ENCODE peak calls at places on chromosomes 12 and 14, in seven cellular contexts. One of them, this sample, is unnamed.
A peak's percentile ranks its signal among the peaks of the same experiment; 100 is the strongest.

GRCh38 chr12:122096591-122097149 is 18.1 kb downstream of the MLXIP start:
- DNase-seq in mucosa of gallbladder: no peak
- DNase-seq in COLO829: no peak
- DNase-seq in nucleus accumbens: no peak
- DNase-seq in effector CD4-positive, alpha-beta T cell: no peak
- DNase-seq in occipital lobe: no peak
- DNase-seq in NCI-H2081: no peak
- DNase-seq in this sample: no peak

GRCh38 chr12:91155990-91156389 is 26.6 kb downstream of the DCN start:
- DNase-seq in mucosa of gallbladder: no peak
- DNase-seq in COLO829: no peak
- DNase-seq in nucleus accumbens: no peak
- DNase-seq in effector CD4-positive, alpha-beta T cell: no peak
- DNase-seq in occipital lobe: no peak
- DNase-seq in NCI-H2081: no peak
- DNase-seq in this sample: no peak

GRCh38 chr14:65069874-65070709 is 32.2 kb downstream of the MAX start:
- DNase-seq in mucosa of gallbladder: peak; percentile 85
- DNase-seq in COLO829: no peak
- DNase-seq in nucleus accumbens: no peak
- DNase-seq in effector CD4-positive, alpha-beta T cell: no peak
- DNase-seq in occipital lobe: no peak
- DNase-seq in NCI-H2081: peak; percentile 92
- DNase-seq in this sample: no peak

GRCh38 chr12:112905451-112906089 is 1.2 kb upstream of the OAS1 start:
- DNase-seq in mucosa of gallbladder: peak; percentile 15
- DNase-seq in COLO829: peak; percentile 14
- DNase-seq in nucleus accumbens: no peak
- DNase-seq in effector CD4-positive, alpha-beta T cell: no peak
- DNase-seq in occipital lobe: no peak
- DNase-seq in NCI-H2081: no peak
- DNase-seq in this sample: no peak

GRCh38 chr14:67004521-67004920 is 184.7 kb upstream of the GARIN2 start:
- DNase-seq in mucosa of gallbladder: no peak
- DNase-seq in COLO829: no peak
- DNase-seq in nucleus accumbens: no peak
- DNase-seq in effector CD4-positive, alpha-beta T cell: no peak
- DNase-seq in occipital lobe: no peak
- DNase-seq in NCI-H2081: no peak
- DNase-seq in this sample: no peak

GRCh38 chr14:72850360-72850759 is 43.5 kb downstream of the DPF3 start:
- DNase-seq in mucosa of gallbladder: no peak
- DNase-seq in COLO829: no peak
- DNase-seq in nucleus accumbens: no peak
- DNase-seq in effector CD4-positive, alpha-beta T cell: no peak
- DNase-seq in occipital lobe: no peak
- DNase-seq in NCI-H2081: no peak
- DNase-seq in this sample: no peak

GRCh38 chr12:120126635-120127005 is 10.1 kb upstream of the RAB35 start:
- DNase-seq in mucosa of gallbladder: peak; percentile 40
- DNase-seq in COLO829: no peak
- DNase-seq in nucleus accumbens: no peak
- DNase-seq in effector CD4-positive, alpha-beta T cell: no peak
- DNase-seq in occipital lobe: no peak
- DNase-seq in NCI-H2081: no peak
- DNase-seq in this sample: peak; percentile 79

GRCh38 chr14:83559721-83560120 is 1970.2 kb upstream of the FLRT2 start:
- DNase-seq in mucosa of gallbladder: no peak
- DNase-seq in COLO829: no peak
- DNase-seq in nucleus accumbens: no peak
- DNase-seq in effector CD4-positive, alpha-beta T cell: no peak
- DNase-seq in occipital lobe: no peak
- DNase-seq in NCI-H2081: no peak
- DNase-seq in this sample: no peak

GRCh38 chr14:30193056-30193455 is 265.4 kb upstream of the PRKD1 start:
- DNase-seq in mucosa of gallbladder: no peak
- DNase-seq in COLO829: no peak
- DNase-seq in nucleus accumbens: no peak
- DNase-seq in effector CD4-positive, alpha-beta T cell: no peak
- DNase-seq in occipital lobe: no peak
- DNase-seq in NCI-H2081: no peak
- DNase-seq in this sample: no peak

GRCh38 chr12:113867258-113867657 is 98.9 kb downstream of the RBM19 start:
- DNase-seq in mucosa of gallbladder: no peak
- DNase-seq in COLO829: no peak
- DNase-seq in nucleus accumbens: no peak
- DNase-seq in effector CD4-positive, alpha-beta T cell: no peak
- DNase-seq in occipital lobe: no peak
- DNase-seq in NCI-H2081: no peak
- DNase-seq in this sample: no peak

GRCh38 chr14:23089498-23090253 is 5.3 kb downstream of the ACIN1 start:
- DNase-seq in mucosa of gallbladder: no peak
- DNase-seq in COLO829: no peak
- DNase-seq in nucleus accumbens: no peak
- DNase-seq in effector CD4-positive, alpha-beta T cell: no peak
- DNase-seq in occipital lobe: no peak
- DNase-seq in NCI-H2081: no peak
- DNase-seq in this sample: no peak

GRCh38 chr12:87661770-87662402 is 367.3 kb downstream of the C12orf50 start:
- DNase-seq in mucosa of gallbladder: no peak
- DNase-seq in COLO829: no peak
- DNase-seq in nucleus accumbens: no peak
- DNase-seq in effector CD4-positive, alpha-beta T cell: no peak
- DNase-seq in occipital lobe: no peak
- DNase-seq in NCI-H2081: no peak
- DNase-seq in this sample: no peak

GRCh38 chr14:94473666-94474410 is 2.2 kb downstream of the SERPINA9 start:
- DNase-seq in mucosa of gallbladder: no peak
- DNase-seq in COLO829: no peak
- DNase-seq in nucleus accumbens: no peak
- DNase-seq in effector CD4-positive, alpha-beta T cell: no peak
- DNase-seq in occipital lobe: no peak
- DNase-seq in NCI-H2081: no peak
- DNase-seq in this sample: no peak

GRCh38 chr12:1594045-1594294 is 411 bp downstream of the FBXL14 start:
- DNase-seq in mucosa of gallbladder: no peak
- DNase-seq in COLO829: no peak
- DNase-seq in nucleus accumbens: no peak
- DNase-seq in effector CD4-positive, alpha-beta T cell: no peak
- DNase-seq in occipital lobe: no peak
- DNase-seq in NCI-H2081: peak; percentile 71
- DNase-seq in this sample: peak; percentile 15

GRCh38 chr14:73173092-73173735 is 36.9 kb downstream of the PSEN1 start:
- DNase-seq in mucosa of gallbladder: no peak
- DNase-seq in COLO829: peak; percentile 24
- DNase-seq in nucleus accumbens: no peak
- DNase-seq in effector CD4-positive, alpha-beta T cell: no peak
- DNase-seq in occipital lobe: no peak
- DNase-seq in NCI-H2081: no peak
- DNase-seq in this sample: peak; percentile 2

GRCh38 chr12:71233083-71233482 is 75.3 kb upstream of the TSPAN8 start:
- DNase-seq in mucosa of gallbladder: no peak
- DNase-seq in COLO829: no peak
- DNase-seq in nucleus accumbens: no peak
- DNase-seq in effector CD4-positive, alpha-beta T cell: no peak
- DNase-seq in occipital lobe: no peak
- DNase-seq in NCI-H2081: no peak
- DNase-seq in this sample: no peak

GRCh38 chr12:50637870-50638481 is 125.9 kb upstream of the ATF1 start:
- DNase-seq in mucosa of gallbladder: no peak
- DNase-seq in COLO829: peak; percentile 60
- DNase-seq in nucleus accumbens: no peak
- DNase-seq in effector CD4-positive, alpha-beta T cell: no peak
- DNase-seq in occipital lobe: no peak
- DNase-seq in NCI-H2081: no peak
- DNase-seq in this sample: peak; percentile 11

GRCh38 chr12:33588082-33588712 is 148.6 kb upstream of the SYT10 start:
- DNase-seq in mucosa of gallbladder: peak; percentile 12
- DNase-seq in COLO829: peak; percentile 69
- DNase-seq in nucleus accumbens: no peak
- DNase-seq in effector CD4-positive, alpha-beta T cell: no peak
- DNase-seq in occipital lobe: no peak
- DNase-seq in NCI-H2081: no peak
- DNase-seq in this sample: peak; percentile 52

GRCh38 chr12:54215990-54216579 is 27.3 kb upstream of the SMUG1 start:
- DNase-seq in mucosa of gallbladder: no peak
- DNase-seq in COLO829: no peak
- DNase-seq in nucleus accumbens: no peak
- DNase-seq in effector CD4-positive, alpha-beta T cell: peak; percentile 31
- DNase-seq in occipital lobe: no peak
- DNase-seq in NCI-H2081: no peak
- DNase-seq in this sample: no peak

GRCh38 chr12:3492868-3493224 is 1.8 kb downstream of the PRMT8 start:
- DNase-seq in mucosa of gallbladder: no peak
- DNase-seq in COLO829: no peak
- DNase-seq in nucleus accumbens: no peak
- DNase-seq in effector CD4-positive, alpha-beta T cell: no peak
- DNase-seq in occipital lobe: no peak
- DNase-seq in NCI-H2081: no peak
- DNase-seq in this sample: no peak

GRCh38 chr12:44317651-44318126 is 481.8 kb downstream of the TMEM117 start:
- DNase-seq in mucosa of gallbladder: no peak
- DNase-seq in COLO829: peak; percentile 4
- DNase-seq in nucleus accumbens: no peak
- DNase-seq in effector CD4-positive, alpha-beta T cell: no peak
- DNase-seq in occipital lobe: no peak
- DNase-seq in NCI-H2081: peak; percentile 51
- DNase-seq in this sample: no peak

This sample was measured in GF-D8.